ENCODE peak calls at places on chromosomes 13 and 19, in seven cellular contexts. W, R, Q, X, V, A and J are unnamed samples.

GRCh38 chr13:109366521-109366920 is 419.9 kb downstream of the IRS2 start:
- DNase-seq in W (no peak), R (no peak), Q (no peak), X (no peak), V (no peak), A (no peak), J (no peak)

GRCh38 chr19:31675187-31675913 is 326.1 kb upstream of the TSHZ3 start:
- DNase-seq in W (no peak), R (no peak), Q (no peak), X (peak), V (no peak), A (no peak), J (no peak)

GRCh38 chr13:109274188-109274821 is 512.1 kb downstream of the IRS2 start:
- DNase-seq in W (no peak), R (no peak), Q (no peak), X (peak), V (peak), A (no peak), J (no peak)

GRCh38 chr19:4712771-4713170 is 10.9 kb downstream of the DPP9 start:
- DNase-seq in W (no peak), R (no peak), Q (no peak), X (no peak), V (no peak), A (no peak), J (no peak)

GRCh38 chr19:50835785-50836542 is 2.6 kb upstream of the KLK15 start:
- DNase-seq in W (peak), R (peak), Q (peak), X (peak), V (peak), A (peak), J (peak)

GRCh38 chr13:51435002-51435578 is 17.7 kb downstream of the INTS6 start:
- DNase-seq in W (peak), R (no peak), Q (no peak), X (peak), V (peak), A (no peak), J (peak)

GRCh38 chr13:34967851-34968562 is 25.9 kb downstream of the NBEA start:
- DNase-seq in W (no peak), R (no peak), Q (no peak), X (peak), V (peak), A (no peak), J (no peak)

GRCh38 chr19:3224346-3225325 is at the start of gene CELF5:
- DNase-seq in W (peak), R (peak), Q (no peak), X (peak), V (peak), A (peak), J (peak)

GRCh38 chr19:41893899-41894298 is 10.9 kb downstream of the ARHGEF1 start:
- DNase-seq in W (no peak), R (no peak), Q (no peak), X (no peak), V (no peak), A (no peak), J (no peak)